ENCODE peak calls at places on chromosomes 4 and X, in seven cellular contexts. A, U, J, E, S, D and N are unnamed samples.

GRCh38 chr4:40976343-40976742 is 226.6 kb downstream of the NSUN7 start:
- DNase-seq in A (peak; percentile 79), U (no peak), J (peak; percentile 66), E (no peak), S (no peak), D (no peak), N (peak; percentile 90)

GRCh38 chr4:183353557-183353956 is 31.3 kb upstream of the CLDN24 start:
- DNase-seq in A (no peak), U (no peak), J (no peak), E (no peak), S (no peak), D (no peak), N (no peak)

GRCh38 chr4:35138449-35138848 is 1105.9 kb downstream of the ARAP2 start:
- DNase-seq in A (no peak), U (no peak), J (no peak), E (no peak), S (no peak), D (no peak), N (no peak)

GRCh38 chr4:100982345-100982744 is 365.0 kb downstream of the PPP3CA start:
- DNase-seq in A (no peak), U (no peak), J (no peak), E (no peak), S (no peak), D (no peak), N (peak; percentile 14)

GRCh38 chrX:132741706-132742105 is 216.7 kb downstream of the HS6ST2 start:
- DNase-seq in A (no peak), U (no peak), J (no peak), E (no peak), S (no peak), D (no peak), N (no peak)

GRCh38 chr4:136156947-136157346 is 1375.3 kb downstream of the PCDH18 start:
- DNase-seq in A (no peak), U (no peak), J (no peak), E (no peak), S (no peak), D (no peak), N (no peak)

GRCh38 chrX:636971-637659 is 6.5 kb downstream of the SHOX start:
- DNase-seq in A (no peak), U (no peak), J (no peak), E (no peak), S (no peak), D (no peak), N (no peak)

GRCh38 chr4:2412885-2413716 is 5.3 kb downstream of the ZFYVE28 start:
- DNase-seq in A (peak; percentile 92), U (peak; percentile 81), J (peak; percentile 97), E (peak; percentile 61), S (peak; percentile 90), D (peak; percentile 97), N (peak; percentile 90)

GRCh38 chr4:185914583-185915199 is 102.7 kb upstream of the SORBS2 start:
- DNase-seq in A (peak; percentile 52), U (no peak), J (no peak), E (no peak), S (no peak), D (no peak), N (peak; percentile 90)